ENCODE peak calls at places on chromosome 22, in ten cellular contexts. A is upper lobe of right lung; W is astrocyte; N is CD8-positive, alpha-beta T cell; V is hepatocyte; D is heart right ventricle; Z is fibroblast of lung; Q is left ventricle myocardium inferior; I is body of pancreas; H is IMR-90. K is an unnamed sample.

GRCh38 chr22:28094831-28095230 is 175.8 kb upstream of the PITPNB start:
- DNase-seq in Q (no peak), N (no peak), A (no peak), H (no peak), V (no peak), D (no peak), I (no peak), Z (no peak), W (no peak), K (no peak)

GRCh38 chr22:42635531-42635930 is 4.9 kb downstream of the ATP5MGL start:
- DNase-seq in A (no peak), H (peak; percentile 90), N (no peak), D (peak; percentile 60), V (no peak), I (no peak), W (peak; percentile 89), Q (peak; percentile 61), Z (peak; percentile 82), K (peak; percentile 93)

GRCh38 chr22:40578171-40578570 is 58.3 kb downstream of the MRTFA start:
- DNase-seq in H (no peak), I (no peak), A (no peak), N (no peak), W (no peak), Q (no peak), D (no peak), Z (no peak), V (no peak), K (no peak)

GRCh38 chr22:44971651-44972362 is 38.0 kb downstream of the PHF21B start:
- DNase-seq in D (no peak), Z (no peak), A (no peak), H (no peak), I (no peak), W (no peak), N (no peak), V (no peak), Q (no peak), K (no peak)

GRCh38 chr22:45503816-45504702 is 1.4 kb downstream of the FBLN1 start:
- DNase-seq in Q (no peak), I (no peak), Z (peak; percentile 63), W (peak; percentile 74), D (no peak), N (no peak), A (no peak), V (peak; percentile 52), H (peak; percentile 72), K (no peak)

GRCh38 chr22:44586337-44586990 is 88.4 kb upstream of the RTL6 start:
- DNase-seq in D (no peak), Q (peak; percentile 2), I (no peak), V (no peak), N (no peak), Z (no peak), W (no peak), H (no peak), A (peak; percentile 21), K (no peak)

GRCh38 chr22:25053153-25053805 is 100.8 kb downstream of the KIAA1671 start:
- DNase-seq in Z (no peak), Q (no peak), V (peak; percentile 81), W (no peak), N (no peak), H (no peak), I (no peak), D (no peak), A (no peak), K (peak; percentile 40)

GRCh38 chr22:17970205-17970708 is 54.1 kb downstream of the MICAL3 start:
- DNase-seq in W (peak; percentile 52), D (no peak), Q (no peak), N (no peak), V (no peak), A (no peak), Z (peak; percentile 54), I (no peak), H (peak; percentile 85), K (no peak)

GRCh38 chr22:26445577-26446275 is 16.7 kb downstream of the ASPHD2 start:
- DNase-seq in A (no peak), Q (no peak), N (no peak), V (no peak), W (no peak), Z (no peak), D (no peak), I (no peak), H (no peak), K (no peak)

GRCh38 chr22:26448334-26448733 is 19.3 kb downstream of the ASPHD2 start:
- DNase-seq in I (no peak), D (no peak), N (no peak), Z (no peak), Q (no peak), W (no peak), V (no peak), H (no peak), A (no peak), K (no peak)

GRCh38 chr22:26448941-26449340 is 19.9 kb downstream of the ASPHD2 start:
- DNase-seq in N (no peak), H (no peak), W (no peak), Q (no peak), D (no peak), V (no peak), Z (no peak), I (no peak), A (no peak), K (no peak)

GRCh38 chr22:26447594-26448329 is 18.7 kb downstream of the ASPHD2 start:
- DNase-seq in W (no peak), V (no peak), N (no peak), A (no peak), I (no peak), H (no peak), D (no peak), Q (no peak), Z (no peak), K (no peak)

DNA sequence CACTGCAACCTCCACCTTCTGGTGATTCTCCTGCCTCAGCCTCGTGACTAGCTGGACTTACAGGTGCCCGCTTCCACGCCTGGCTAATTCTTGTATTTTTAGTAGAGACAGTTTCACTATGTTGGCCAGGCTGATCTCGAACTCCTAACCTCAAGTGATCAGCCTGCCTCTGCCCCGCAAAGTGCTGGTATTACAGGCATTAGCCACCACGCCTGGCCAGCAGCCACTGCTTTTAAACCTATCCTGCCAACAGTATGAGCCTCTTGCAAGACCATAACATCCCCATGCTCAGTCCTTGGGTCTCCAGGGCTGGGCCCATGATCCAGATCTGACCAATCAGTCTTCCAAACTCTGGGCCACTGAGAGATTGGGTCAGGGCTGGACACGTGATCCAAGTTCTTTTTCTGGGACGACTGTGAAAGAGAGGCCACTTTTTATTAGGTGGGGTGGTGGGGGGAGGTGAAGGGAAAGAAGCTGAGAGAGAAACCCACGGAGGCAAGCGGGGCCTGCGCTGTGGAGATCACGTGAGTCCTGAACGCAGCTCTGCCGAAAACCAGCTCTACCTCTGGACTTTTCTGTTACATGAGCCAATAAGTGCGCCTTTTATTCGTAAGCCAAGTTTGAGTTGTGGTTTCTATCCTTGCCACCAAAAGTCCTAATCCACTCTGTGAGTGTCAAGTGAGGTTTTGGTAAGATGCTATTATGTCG is 17.9 kb downstream of the ASPHD2 start:
- DNase-seq in N (no peak), H (no peak), Z (no peak), I (no peak), A (no peak), Q (no peak), V (no peak), W (no peak), D (no peak), K (no peak)
- H3K4me3 ChIP-seq in N (no peak overlapping the region), H (no peak overlapping the region), Z (no peak overlapping the region), I (no peak overlapping the region), A (no peak overlapping the region), Q (no peak overlapping the region), V (no peak overlapping the region), W (no peak overlapping the region), D (no peak overlapping the region), K (no peak overlapping the region)

GRCh38 chr22:37564111-37564711 is 3.9 kb downstream of the CDC42EP1 start:
- DNase-seq in I (no peak), W (peak; percentile 76), A (no peak), Z (peak; percentile 39), H (peak; percentile 49), N (no peak), Q (no peak), V (no peak), D (no peak), K (no peak)
- TF ChIP-seq CTCF in I (no peak), W (no peak), A (no peak), Z (no peak), H (no peak), N (no peak), Q (no peak), V (peak; percentile 16), D (no peak), K (no peak)

GRCh38 chr22:38497869-38498268 is 8.2 kb downstream of the DDX17 start:
- DNase-seq in Q (no peak), W (no peak), D (no peak), I (no peak), A (no peak), N (no peak), V (no peak), Z (no peak), H (no peak), K (no peak)

GRCh38 chr22:38504731-38505594 is 1.1 kb downstream of the DDX17 start:
- DNase-seq in N (peak; percentile 43), Z (peak; percentile 49), H (peak; percentile 48), D (peak; percentile 47), V (peak; percentile 70), A (peak; percentile 85), I (peak; percentile 69), Q (peak; percentile 56), W (peak; percentile 41), K (peak; percentile 32)

GRCh38 chr22:38505595-38506117 is 455 bp downstream of the DDX17 start:
- DNase-seq in N (peak; percentile 57), I (peak; percentile 81), Q (peak; percentile 85), D (peak; percentile 87), A (peak; percentile 91), V (peak; percentile 85), W (peak; percentile 39), H (peak; percentile 46), Z (peak; percentile 74), K (no peak)

GRCh38 chr22:38503021-38503420 is 3.1 kb downstream of the DDX17 start:
- DNase-seq in N (no peak), Q (no peak), V (no peak), A (no peak), Z (no peak), W (no peak), H (no peak), D (no peak), I (no peak), K (no peak)

DNA sequence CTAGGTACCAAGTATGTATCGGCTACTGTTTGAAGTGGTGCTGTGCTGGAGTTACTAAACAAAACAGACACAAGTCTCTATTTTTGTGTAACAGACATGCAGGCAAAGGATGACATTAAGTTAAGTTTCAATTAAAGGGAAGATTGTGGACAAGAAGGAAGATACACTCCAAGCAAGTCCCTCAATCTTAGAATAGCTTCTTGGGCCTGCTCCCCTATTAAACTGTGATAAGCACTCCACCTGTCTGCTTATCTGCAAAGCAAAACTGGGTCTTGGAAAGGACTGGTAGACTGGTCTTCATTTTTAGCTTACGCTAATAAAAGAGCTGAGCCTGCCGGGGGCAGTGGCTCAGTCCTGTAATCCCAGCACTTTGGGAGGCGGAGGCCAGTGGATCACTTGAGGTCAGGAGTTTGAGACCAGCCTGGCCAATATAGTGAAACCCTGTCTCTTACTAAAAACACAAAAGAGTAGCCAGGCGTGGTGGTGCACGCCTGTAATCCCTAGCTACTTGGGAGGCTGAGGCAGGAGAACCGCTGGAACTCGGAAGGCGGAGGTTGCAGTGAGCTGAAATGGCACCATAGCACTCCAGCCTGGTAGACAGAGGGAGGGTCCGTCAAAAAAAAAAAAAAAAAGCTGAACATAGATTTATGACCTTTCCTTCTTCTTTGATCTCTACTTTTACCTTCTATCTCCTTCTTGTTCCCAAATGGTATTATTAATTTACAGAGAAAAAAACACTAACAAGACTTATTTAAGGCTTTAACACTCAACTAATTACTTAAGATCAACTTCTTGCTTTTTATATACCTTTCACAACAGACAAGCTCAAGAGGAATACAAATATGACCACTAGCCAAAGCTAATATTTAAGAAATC is 4.1 kb downstream of the DDX17 start:
- DNase-seq in Z (no peak), H (no peak), V (no peak), D (no peak), A (no peak), Q (no peak), I (no peak), N (no peak), W (no peak), K (no peak)
- H3K36me3 ChIP-seq in Z (peaks cover 22% of the 10 kb centered on the region), H (peaks cover 44% of the 10 kb centered on the region), V (no peaks in the 10 kb centered on the region), D (peaks cover 17% of the 10 kb centered on the region), A (peaks cover 67% of the 10 kb centered on the region), Q (peaks cover 57% of the 10 kb centered on the region), I (peaks cover 17% of the 10 kb centered on the region), N (peaks cover 35% of the 10 kb centered on the region), W (peaks cover 36% of the 10 kb centered on the region), K (peaks cover 14% of the 10 kb centered on the region)

GRCh38 chr22:37333724-37334460 is 51.6 kb downstream of the CYTH4 start:
- DNase-seq in D (no peak), W (no peak), Q (no peak), V (no peak), Z (no peak), I (no peak), H (no peak), A (no peak), N (no peak), K (no peak)
- H3K4me3 ChIP-seq in D (no peak overlapping the region), W (peak overlapping the region; percentile 17), Q (no peak overlapping the region), V (no peak overlapping the region), Z (no peak overlapping the region), I (no peak overlapping the region), H (no peak overlapping the region), A (no peak overlapping the region), N (no peak overlapping the region), K (peak overlapping the region; percentile 5)

K was measured in bronchial epithelial cell.